ENCODE peak calls at places on chromosome 6, in four cellular contexts. P, B, Y and Q are unnamed samples.

GRCh38 chr6:1079525-1079924 is 232.4 kb upstream of the FOXQ1 start:
- DNase-seq in P (no peak), B (no peak), Y (no peak), Q (no peak)

GRCh38 chr6:27188885-27189418 is 58.5 kb upstream of the PRSS16 start:
- DNase-seq in P (peak), B (peak), Y (peak), Q (peak)

GRCh38 chr6:65289491-65289890 is 417.5 kb downstream of the EYS start:
- DNase-seq in P (no peak), B (no peak), Y (no peak), Q (no peak)

GRCh38 chr6:129747588-129748112 is 37.7 kb upstream of the ARHGAP18 start:
- DNase-seq in P (no peak), B (no peak), Y (no peak), Q (no peak)

GRCh38 chr6:17932362-17932852 is 55.0 kb downstream of the KIF13A start:
- DNase-seq in P (no peak), B (no peak), Y (no peak), Q (peak)

GRCh38 chr6:150238294-150238693 is 95.5 kb downstream of the PPP1R14C start:
- DNase-seq in P (no peak), B (no peak), Y (no peak), Q (peak)

GRCh38 chr6:169172946-169173345 is 80.7 kb downstream of the THBS2 start:
- DNase-seq in P (no peak), B (no peak), Y (no peak), Q (no peak)

GRCh38 chr6:106056738-106057390 is 29.3 kb upstream of the PRDM1 start:
- DNase-seq in P (no peak), B (no peak), Y (no peak), Q (no peak)

GRCh38 chr6:88989215-88989614 is 25.8 kb upstream of the RNGTT start:
- DNase-seq in P (no peak), B (no peak), Y (no peak), Q (no peak)

GRCh38 chr6:157811476-157812173 is 11.4 kb upstream of the SNX9 start:
- DNase-seq in P (no peak), B (no peak), Y (no peak), Q (no peak)

GRCh38 chr6:108839068-108839467 is 9.2 kb upstream of the ARMC2 start:
- DNase-seq in P (no peak), B (no peak), Y (no peak), Q (no peak)

GRCh38 chr6:3139090-3139903 is 18.0 kb downstream of the TUBB2A start:
- DNase-seq in P (no peak), B (peak), Y (no peak), Q (peak)

GRCh38 chr6:119119989-119120388 is 41.5 kb upstream of the FAM184A start:
- DNase-seq in P (no peak), B (no peak), Y (no peak), Q (no peak)

GRCh38 chr6:45678063-45678620 is 300.4 kb upstream of the SUPT3H start:
- DNase-seq in P (no peak), B (no peak), Y (no peak), Q (no peak)